ENCODE peak calls at places on chromosomes 13 and 19, in nine cellular contexts. A is breast epithelium, I is PC-3, G is cardiac fibroblast, X is neural progenitor cell, J is MCF 10A, D is MM.1S, Q is WTC11, W is sigmoid colon. K is an unnamed sample.

GRCh38 chr13:45063261-45063870 is 56.9 kb upstream of the GTF2F2 start:
- DNase-seq in X (no peak), D (no peak), Q (no peak), I (no peak), J (no peak), A (no peak), W (no peak), G (peak), K (no peak)

GRCh38 chr19:55484571-55485438 is at the start of gene NAT14:
- DNase-seq in G (peak), D (no peak), J (peak), Q (peak), W (peak), X (peak), A (no peak), I (peak), K (peak)

GRCh38 chr13:49777746-49778614 is 14.5 kb downstream of the KPNA3 start:
- DNase-seq in D (no peak), X (no peak), Q (no peak), W (no peak), G (no peak), I (no peak), J (no peak), A (no peak), K (no peak)

GRCh38 chr19:38711726-38712153 is 32.5 kb downstream of the CAPN12 start:
- DNase-seq in Q (no peak), J (no peak), A (peak), W (peak), I (no peak), G (peak), D (no peak), X (no peak), K (no peak)

GRCh38 chr19:8212212-8212611 is 3.0 kb downstream of the CERS4 start:
- DNase-seq in I (no peak), A (no peak), W (no peak), J (no peak), D (no peak), Q (no peak), G (no peak), X (no peak), K (no peak)

GRCh38 chr13:111119966-111120365 is 4.9 kb downstream of the ARHGEF7 start:
- DNase-seq in X (no peak), D (no peak), I (no peak), W (no peak), A (no peak), J (no peak), G (no peak), Q (no peak), K (no peak)

GRCh38 chr19:46251415-46251814 is 21.9 kb downstream of the IGFL1 start:
- DNase-seq in G (no peak), I (peak), X (no peak), A (no peak), J (peak), Q (no peak), W (no peak), D (no peak), K (no peak)

GRCh38 chr13:68551701-68552522 is 1321.8 kb upstream of the PCDH9 start:
- DNase-seq in I (peak), A (no peak), J (peak), W (no peak), D (peak), Q (no peak), G (no peak), X (no peak), K (no peak)

GRCh38 chr13:113774177-113775107 is 15.4 kb downstream of the TMEM255B start:
- DNase-seq in D (no peak), W (no peak), J (peak), Q (no peak), G (peak), A (no peak), I (peak), X (no peak), K (no peak)

GRCh38 chr19:17405250-17406038 is at the start of gene BST2:
- DNase-seq in G (peak), Q (no peak), W (peak), I (no peak), A (peak), D (peak), J (peak), X (peak), K (peak)

GRCh38 chr13:62710766-62711165 is 1295.1 kb upstream of the PCDH20 start:
- DNase-seq in X (no peak), D (no peak), J (no peak), G (no peak), A (no peak), W (no peak), I (no peak), Q (no peak), K (no peak)

GRCh38 chr13:98975822-98976261 is 2.0 kb downstream of the DOCK9 start:
- DNase-seq in X (peak), J (no peak), W (no peak), G (no peak), A (no peak), Q (no peak), D (no peak), I (no peak), K (no peak)

GRCh38 chr13:93977986-93978385 is 501.5 kb downstream of the DCT start:
- DNase-seq in I (no peak), Q (no peak), W (no peak), A (no peak), X (no peak), G (peak), D (no peak), J (no peak), K (no peak)

GRCh38 chr13:51058461-51059167 is 52.5 kb downstream of the C13orf42 start:
- DNase-seq in X (peak), Q (no peak), A (no peak), I (no peak), W (no peak), D (no peak), G (no peak), J (no peak), K (no peak)

GRCh38 chr19:51166846-51167490 is 24.9 kb downstream of the SIGLEC7 start:
- DNase-seq in X (no peak), W (no peak), I (no peak), A (no peak), D (no peak), Q (no peak), G (no peak), J (no peak), K (no peak)

GRCh38 chr19:58227964-58228583 is 640 bp upstream of the ZNF544 start:
- DNase-seq in X (peak), D (no peak), W (no peak), I (no peak), G (no peak), Q (no peak), J (no peak), A (no peak), K (no peak)

GRCh38 chr13:110421696-110422395 is 114.8 kb downstream of the COL4A2 start:
- DNase-seq in G (peak), A (no peak), J (no peak), Q (no peak), I (no peak), D (no peak), X (no peak), W (no peak), K (no peak)

GRCh38 chr19:16367269-16367683 is 42.6 kb downstream of the KLF2 start:
- DNase-seq in G (no peak), J (no peak), A (no peak), X (no peak), I (no peak), Q (no peak), D (peak), W (peak), K (peak)

GRCh38 chr19:36115453-36116343 is at the start of gene TBCB:
- DNase-seq in W (peak), I (no peak), D (peak), G (peak), A (no peak), X (peak), Q (peak), J (no peak), K (peak)

GRCh38 chr13:111630411-111630810 is 310.0 kb downstream of the TEX29 start:
- DNase-seq in A (no peak), I (no peak), W (no peak), D (no peak), G (no peak), X (peak), Q (peak), J (no peak), K (no peak)

DNA sequence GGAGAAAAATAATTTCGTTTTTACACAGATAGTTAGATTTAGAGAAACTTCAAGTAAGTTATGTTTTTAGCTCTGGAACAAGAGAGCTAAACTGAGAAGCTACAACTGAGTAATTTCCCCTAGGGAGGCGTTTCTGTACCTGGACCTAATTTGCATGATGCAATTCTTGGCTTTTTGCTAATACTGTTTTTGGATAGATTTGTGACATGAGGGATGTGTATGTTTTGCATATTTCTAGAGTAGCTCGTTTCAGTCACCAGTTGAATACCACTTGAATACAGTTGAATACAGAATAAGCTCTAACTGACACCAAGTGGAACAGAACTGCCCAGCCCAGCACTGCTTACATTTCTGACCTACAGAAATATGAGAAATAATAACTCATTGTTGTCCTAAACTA is 1227.9 kb upstream of the SPRY2 start:
- DNase-seq in A (no peak), D (no peak), W (no peak), I (no peak), J (no peak), Q (no peak), G (no peak), X (no peak), K (no peak)
- TF ChIP-seq CTCF in A (no peak), D (no peak), W (no peak), I (no peak), J (no peak), Q (no peak), G (no peak), X (no peak), K (no peak)

DNA sequence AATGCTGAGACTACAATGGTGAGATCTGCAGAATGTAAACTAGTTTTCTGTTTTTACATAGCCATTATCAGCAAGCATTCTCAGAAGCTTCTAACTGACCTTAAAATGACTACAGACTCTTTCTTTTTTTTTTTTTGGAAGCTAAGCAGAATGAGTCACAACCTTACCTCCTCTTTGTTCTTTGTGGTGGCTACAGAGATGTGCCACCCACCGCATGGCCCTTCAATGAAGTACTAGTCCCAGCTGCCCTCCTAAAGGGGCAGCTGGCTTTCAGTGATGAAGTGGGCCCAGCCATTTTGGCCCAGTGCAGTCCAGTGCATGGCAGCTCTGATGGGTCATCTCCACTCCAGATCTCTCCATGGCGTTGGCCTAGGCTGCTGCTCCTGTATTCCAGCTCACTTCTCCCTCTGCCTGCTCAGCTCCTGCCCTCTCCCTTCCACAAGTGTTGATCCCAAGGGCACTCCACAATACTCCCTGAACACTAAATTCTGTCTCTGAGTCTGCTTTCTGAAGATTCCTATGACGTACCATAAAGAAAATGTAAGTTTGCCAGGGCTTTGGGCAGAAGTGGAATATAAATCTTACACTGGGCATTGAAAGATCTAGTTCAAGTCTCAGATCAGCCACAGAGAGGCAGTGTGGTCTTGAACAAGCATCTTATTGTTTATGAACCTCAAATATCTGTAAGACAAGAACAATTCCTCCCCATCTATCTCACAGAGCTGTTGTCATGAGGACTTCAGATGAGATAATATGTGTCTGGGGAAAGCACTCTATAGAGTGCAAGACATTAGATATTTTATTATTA is 85.6 kb downstream of the RXFP2 start:
- DNase-seq in J (peak), X (no peak), I (peak), D (peak), W (no peak), G (peak), Q (no peak), A (no peak), K (no peak)
- TF ChIP-seq CTCF in J (no peak), X (no peak), I (peak), D (peak), W (no peak), G (peak), Q (no peak), A (no peak), K (no peak)

GRCh38 chr19:21483589-21484170 is 21.7 kb upstream of the ZNF429 start:
- DNase-seq in X (peak), W (peak), D (no peak), G (peak), Q (peak), I (no peak), A (peak), J (no peak), K (no peak)
- TF ChIP-seq CTCF in X (peak), W (peak), D (peak), G (peak), Q (peak), I (peak), A (peak), J (peak), K (peak)

DNA sequence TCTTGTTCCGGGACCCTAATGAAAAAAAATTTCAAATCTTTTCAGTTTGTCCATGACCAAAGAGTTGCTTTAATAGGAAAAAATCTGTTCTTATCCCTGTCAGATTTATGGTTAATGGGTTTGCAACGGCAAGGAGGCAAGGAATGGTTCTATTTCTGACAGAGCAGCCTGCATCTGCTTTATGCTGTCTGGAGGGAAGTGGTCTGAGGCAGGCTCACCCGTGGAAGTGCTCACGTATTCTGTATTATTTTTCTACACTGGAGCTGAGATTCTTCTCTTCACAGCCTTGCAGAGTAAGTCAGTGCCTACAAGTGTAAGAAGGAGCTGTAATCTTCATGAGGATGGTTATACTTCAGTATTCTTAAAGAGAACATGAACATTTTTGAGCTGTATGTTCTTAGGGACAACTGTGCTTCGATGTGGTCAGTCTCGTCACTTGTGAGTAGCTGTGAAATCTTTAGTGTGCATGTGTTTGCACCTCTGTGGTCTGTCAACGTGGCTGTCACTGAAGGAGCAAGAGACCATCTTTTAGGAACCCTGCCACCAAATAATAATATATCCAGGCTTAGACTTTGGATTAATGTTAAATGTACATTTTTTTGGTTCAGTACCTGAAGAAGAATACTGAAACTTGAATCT is 114.3 kb downstream of the DNAJC3 start:
- DNase-seq in X (no peak), G (no peak), A (no peak), J (no peak), Q (no peak), W (no peak), D (no peak), I (no peak), K (no peak)
- TF ChIP-seq CTCF in X (no peak), G (no peak), A (no peak), J (no peak), Q (no peak), W (no peak), D (no peak), I (no peak), K (no peak)

GRCh38 chr13:31909889-31910551 is 121.6 kb upstream of the FRY start:
- DNase-seq in J (peak), Q (no peak), A (no peak), G (peak), W (no peak), I (peak), X (peak), D (peak), K (peak)
- TF ChIP-seq CTCF in J (peak), Q (peak), A (peak), G (peak), W (peak), I (peak), X (peak), D (peak), K (peak)